ENCODE peak calls at places on chromosomes 5 and 9, in ten cellular contexts. P, S, X, N, C, E, O, U, K and R are unnamed samples. For H3K4me1, the result is how much of the 10 kb centered on the place peaks cover.

GRCh38 chr5:77443670-77444069 is 48.4 kb downstream of the WDR41 start:
- DNase-seq in C (no peak), K (no peak), P (no peak), U (no peak), X (no peak), E (no peak), O (no peak), S (no peak), N (no peak), R (no peak)

GRCh38 chr9:89820337-89820736 is 215.5 kb downstream of the GADD45G start:
- DNase-seq in O (no peak), X (no peak), C (no peak), U (no peak), S (no peak), N (no peak), E (no peak), K (no peak), P (peak), R (no peak)

GRCh38 chr9:98230789-98231188 is 24.7 kb downstream of the TBC1D2 start:
- DNase-seq in C (no peak), O (no peak), E (no peak), U (peak), S (no peak), N (no peak), P (no peak), X (no peak), K (no peak), R (no peak)

GRCh38 chr9:118967901-118968300 is 401.3 kb downstream of the BRINP1 start:
- DNase-seq in N (no peak), O (no peak), K (no peak), E (no peak), U (no peak), X (no peak), S (no peak), P (no peak), C (no peak), R (no peak)

GRCh38 chr5:7320641-7321170 is 75.2 kb upstream of the ADCY2 start:
- DNase-seq in P (no peak), C (no peak), N (no peak), E (no peak), S (no peak), O (no peak), U (no peak), K (no peak), X (no peak), R (no peak)

GRCh38 chr5:16567365-16567764 is 49.4 kb downstream of the RETREG1 start:
- DNase-seq in S (no peak), O (no peak), P (no peak), K (no peak), U (no peak), E (no peak), C (no peak), X (no peak), N (no peak), R (no peak)

GRCh38 chr9:20197976-20198685 is 409.3 kb upstream of the SLC24A2 start:
- DNase-seq in U (peak), C (no peak), K (peak), X (no peak), O (peak), E (no peak), S (no peak), P (no peak), N (no peak), R (peak)

GRCh38 chr9:135439916-135440315 is 39.7 kb upstream of the PPP1R26 start:
- DNase-seq in O (no peak), U (no peak), C (no peak), S (no peak), E (no peak), N (no peak), X (no peak), K (no peak), P (no peak), R (no peak)

GRCh38 chr5:127229185-127229889 is 61.3 kb upstream of the MEGF10 start:
- DNase-seq in P (peak), C (peak), X (peak), K (peak), O (peak), U (peak), N (no peak), E (peak), S (peak), R (peak)

GRCh38 chr5:945691-946541 is 53.2 kb downstream of the TRIP13 start:
- DNase-seq in C (no peak), X (no peak), U (no peak), S (no peak), P (no peak), O (peak), E (no peak), K (peak), N (no peak), R (no peak)

GRCh38 chr9:21402387-21403247 is 6.3 kb upstream of the IFNA8 start:
- DNase-seq in N (no peak), O (peak), S (no peak), U (peak), K (no peak), X (no peak), C (no peak), E (no peak), P (no peak), R (no peak)

GRCh38 chr9:134325096-134325812 is 1.0 kb upstream of the RXRA start:
- DNase-seq in X (peak), K (no peak), C (peak), U (peak), S (peak), P (no peak), N (no peak), E (peak), O (no peak), R (peak)

GRCh38 chr9:125685167-125685566 is 21.8 kb downstream of the MAPKAP1 start:
- DNase-seq in K (no peak), U (no peak), E (no peak), X (no peak), N (no peak), P (no peak), C (no peak), O (no peak), S (no peak), R (no peak)

GRCh38 chr9:129341197-129341990 is 163.3 kb upstream of the IER5L start:
- DNase-seq in P (no peak), N (no peak), K (no peak), U (no peak), X (no peak), O (no peak), S (no peak), E (no peak), C (no peak), R (no peak)

GRCh38 chr9:128733256-128733655 is 9.3 kb upstream of the ZDHHC12 start:
- DNase-seq in S (peak), N (peak), C (peak), X (no peak), E (no peak), U (peak), O (peak), K (peak), P (peak), R (peak)

GRCh38 chr5:32542216-32543059 is 42.9 kb upstream of the SUB1 start:
- DNase-seq in K (no peak), P (no peak), O (no peak), U (no peak), N (no peak), E (peak), C (no peak), X (no peak), S (no peak), R (no peak)

GRCh38 chr5:132850066-132850465 is 16.2 kb downstream of the GDF9 start:
- DNase-seq in K (no peak), P (no peak), O (no peak), E (no peak), U (no peak), S (no peak), N (no peak), C (no peak), X (no peak), R (no peak)

GRCh38 chr5:56457887-56458451 is 224.8 kb upstream of the ANKRD55 start:
- DNase-seq in O (peak), C (no peak), P (no peak), K (no peak), X (no peak), U (no peak), S (no peak), N (no peak), E (no peak), R (no peak)

GRCh38 chr5:140293091-140293996 is 9.6 kb downstream of the PFDN1 start:
- DNase-seq in S (no peak), N (no peak), E (no peak), C (no peak), X (no peak), O (no peak), P (no peak), U (peak), K (no peak), R (no peak)

GRCh38 chr5:40401965-40402364 is 277.8 kb upstream of the PTGER4 start:
- DNase-seq in S (no peak), U (no peak), K (no peak), E (no peak), P (no peak), X (no peak), O (no peak), C (no peak), N (no peak), R (no peak)

GRCh38 chr5:142486581-142486980 is 161.8 kb upstream of the SPRY4 start:
- DNase-seq in C (no peak), S (no peak), E (no peak), P (no peak), N (no peak), U (no peak), X (no peak), O (no peak), K (no peak), R (no peak)

GRCh38 chr9:133401588-133401987 is 16.2 kb downstream of the REXO4 start:
- DNase-seq in K (no peak), P (no peak), S (no peak), O (no peak), U (no peak), N (no peak), X (no peak), E (no peak), C (no peak), R (no peak)

GRCh38 chr9:129275626-129276247 is 97.7 kb upstream of the IER5L start:
- DNase-seq in P (no peak), O (no peak), U (no peak), C (no peak), E (no peak), S (no peak), N (no peak), X (peak), K (peak), R (no peak)

GRCh38 chr9:106111039-106111740 is 416.8 kb downstream of the TMEM38B start:
- DNase-seq in P (no peak), K (no peak), E (no peak), O (no peak), S (no peak), X (no peak), N (no peak), U (no peak), C (no peak), R (peak)

GRCh38 chr9:16143947-16144890 is 591.4 kb downstream of the CCDC171 start:
- DNase-seq in O (no peak), P (no peak), X (no peak), S (no peak), N (no peak), E (no peak), K (no peak), C (no peak), U (no peak), R (peak)

GRCh38 chr9:35115680-35116538 is at the start of gene ATOSB:
- DNase-seq in O (peak), U (peak), K (peak), E (peak), N (peak), X (peak), C (peak), S (peak), P (peak), R (peak)

GRCh38 chr9:98687911-98688310 is 20.8 kb downstream of the GABBR2 start:
- DNase-seq in S (no peak), O (no peak), X (no peak), P (no peak), C (no peak), K (no peak), E (no peak), N (no peak), U (no peak), R (no peak)

GRCh38 chr5:52269395-52269794 is 518.3 kb upstream of the ITGA1 start:
- DNase-seq in P (no peak), N (no peak), O (no peak), E (no peak), C (no peak), X (no peak), K (no peak), S (no peak), U (no peak), R (no peak)

GRCh38 chr9:104872959-104873850 is 54.8 kb downstream of the ABCA1 start:
- DNase-seq in X (peak), U (peak), N (no peak), C (no peak), K (peak), E (no peak), O (peak), P (peak), S (peak), R (peak)

GRCh38 chr5:132474131-132474723 is 16.3 kb downstream of the IRF1 start:
- DNase-seq in K (peak), U (no peak), N (no peak), X (peak), E (no peak), S (no peak), C (no peak), O (no peak), P (no peak), R (no peak)

GRCh38 chr5:165035520-165035919 is 1530.1 kb downstream of the MAT2B start:
- DNase-seq in X (no peak), P (no peak), E (no peak), N (no peak), K (no peak), S (no peak), O (no peak), U (no peak), C (no peak), R (no peak)

GRCh38 chr9:128921881-128922763 is 1.3 kb downstream of the PHYHD1 start:
- DNase-seq in N (no peak), U (peak), P (peak), E (no peak), C (peak), K (no peak), S (peak), O (no peak), X (peak), R (peak)

GRCh38 chr5:76641514-76642120 is 18.4 kb upstream of the F2RL2 start:
- DNase-seq in U (peak), O (peak), X (no peak), K (peak), C (peak), E (peak), P (peak), N (peak), S (peak), R (peak)

GRCh38 chr5:31346896-31347557 is 153.5 kb downstream of the CDH6 start:
- DNase-seq in U (no peak), P (no peak), E (no peak), C (no peak), K (no peak), N (no peak), X (no peak), O (no peak), S (no peak), R (peak)

GRCh38 chr5:6581090-6581489 is 51.8 kb downstream of the NSUN2 start:
- DNase-seq in O (no peak), E (no peak), X (no peak), S (no peak), P (no peak), U (no peak), K (no peak), C (no peak), N (no peak), R (no peak)

GRCh38 chr9:81595887-81596558 is 93.3 kb downstream of the TLE1 start:
- DNase-seq in N (no peak), P (no peak), U (no peak), X (no peak), K (no peak), C (no peak), S (no peak), E (no peak), O (peak), R (no peak)

GRCh38 chr5:165559645-165560044 is 2054.2 kb downstream of the MAT2B start:
- DNase-seq in C (no peak), X (no peak), S (no peak), E (no peak), P (no peak), O (no peak), U (no peak), K (no peak), N (no peak), R (no peak)

GRCh38 chr5:177421046-177421798 is 5.3 kb upstream of the GRK6 start:
- DNase-seq in U (no peak), P (no peak), X (no peak), S (no peak), C (no peak), N (no peak), O (no peak), E (no peak), K (no peak), R (peak)

GRCh38 chr5:67011422-67011821 is 185.2 kb downstream of the CD180 start:
- DNase-seq in O (no peak), C (no peak), E (no peak), N (no peak), K (no peak), P (no peak), U (no peak), X (no peak), S (no peak), R (no peak)
- H3K4me1 ChIP-seq in O (under half), C (under half), E (under half), N (under half), K (under half), P (half or more), U (half or more), X (under half), S (under half), R (under half)

DNA sequence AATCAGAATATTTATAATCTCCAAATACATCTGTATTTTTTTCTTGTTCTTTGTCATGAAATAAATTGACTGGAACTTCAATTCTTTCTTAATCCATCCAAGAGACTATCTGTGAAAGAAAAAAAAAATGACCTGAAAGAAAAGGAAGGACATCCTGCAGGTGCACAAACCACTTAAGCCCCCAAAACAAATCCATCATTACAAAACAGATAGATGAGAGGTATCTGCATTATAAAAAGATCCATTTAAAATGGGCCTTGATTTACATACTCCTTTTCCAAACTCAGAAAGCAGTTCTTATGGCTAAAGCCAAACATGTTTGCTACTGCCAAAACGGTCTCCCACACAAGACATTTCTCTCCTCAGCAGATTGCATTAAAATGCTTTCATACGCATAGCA is 85.5 kb downstream of the ELAVL2 start:
- DNase-seq in N (no peak), X (no peak), C (no peak), P (no peak), O (no peak), U (no peak), K (no peak), S (no peak), E (no peak), R (no peak)
- H3K27ac ChIP-seq in N (no peak), X (no peak), C (no peak), P (no peak), O (no peak), U (no peak), K (no peak), S (no peak), E (no peak), R (no peak)

GRCh38 chr9:86659413-86660046 is 287.8 kb downstream of the GAS1 start:
- DNase-seq in C (no peak), X (no peak), E (no peak), K (no peak), P (no peak), N (no peak), S (no peak), U (no peak), O (no peak), R (peak)
- H3K4me1 ChIP-seq in C (under half), X (under half), E (under half), K (under half), P (under half), N (under half), S (under half), U (under half), O (under half), R (under half)

GRCh38 chr5:172864161-172864560 is 30.1 kb downstream of the ERGIC1 start:
- DNase-seq in N (no peak), X (no peak), C (no peak), O (no peak), S (no peak), P (no peak), K (no peak), U (no peak), E (no peak), R (no peak)
- H3K27ac ChIP-seq in N (no peak), X (peak), C (no peak), O (no peak), S (no peak), P (no peak), K (no peak), U (no peak), E (no peak), R (no peak)

GRCh38 chr5:154240595-154240994 is 50.1 kb downstream of the GALNT10 start:
- DNase-seq in O (no peak), K (no peak), S (no peak), N (no peak), P (no peak), C (no peak), E (no peak), X (no peak), U (no peak), R (no peak)
- H3K4me1 ChIP-seq in O (under half), K (under half), S (under half), N (under half), P (under half), C (under half), E (under half), X (under half), U (under half), R (under half)